ENCODE peak calls at places on chromosomes 12 and 14, in eight cellular contexts. O is heart left ventricle, Q is dorsolateral prefrontal cortex, C is astrocyte of the spinal cord, J is HL-60, H is pancreas, K is neural progenitor cell, B is suprapubic skin. X is an unnamed sample.

GRCh38 chr14:63478024-63478423 is 65.2 kb downstream of the PPP2R5E start:
- DNase-seq in O (no peak), Q (no peak), C (no peak), J (no peak), H (no peak), K (no peak), B (no peak), X (no peak)

GRCh38 chr12:46177842-46178608 is 90.8 kb downstream of the SLC38A1 start:
- DNase-seq in O (no peak), Q (no peak), C (no peak), J (no peak), H (no peak), K (no peak), B (no peak), X (no peak)

GRCh38 chr14:35818346-35819115 is 7.6 kb upstream of the BRMS1L start:
- DNase-seq in O (no peak), Q (no peak), C (peak; percentile 55), J (peak; percentile 39), H (no peak), K (peak; percentile 50), B (no peak), X (peak; percentile 25)

GRCh38 chr12:66164349-66164821 is 5.4 kb downstream of the TMBIM4 start:
- DNase-seq in O (no peak), Q (no peak), C (peak; percentile 34), J (no peak), H (no peak), K (no peak), B (no peak), X (no peak)

GRCh38 chr12:1797011-1797901 is 23.1 kb upstream of the LRTM2 start:
- DNase-seq in O (peak; percentile 72), Q (no peak), C (no peak), J (peak; percentile 79), H (peak; percentile 59), K (no peak), B (peak; percentile 88), X (no peak)

GRCh38 chr12:6358886-6359285 is 16.5 kb downstream of the SCNN1A start:
- DNase-seq in O (no peak), Q (no peak), C (no peak), J (peak; percentile 80), H (no peak), K (no peak), B (no peak), X (no peak)

GRCh38 chr14:80485764-80486163 is 274.5 kb upstream of the DIO2 start:
- DNase-seq in O (no peak), Q (no peak), C (no peak), J (no peak), H (no peak), K (no peak), B (no peak), X (no peak)

GRCh38 chr12:49543914-49544815 is 5.3 kb downstream of the KCNH3 start:
- DNase-seq in O (no peak), Q (peak; percentile 67), C (no peak), J (no peak), H (no peak), K (no peak), B (no peak), X (no peak)

GRCh38 chr12:14928946-14929345 is 9.4 kb downstream of the ERP27 start:
- DNase-seq in O (no peak), Q (no peak), C (no peak), J (no peak), H (no peak), K (no peak), B (no peak), X (peak; percentile 83)

GRCh38 chr14:89953602-89954001 is 928 bp downstream of the EFCAB11 start:
- DNase-seq in O (no peak), Q (no peak), C (no peak), J (no peak), H (no peak), K (no peak), B (no peak), X (no peak)
- H3K4me3 ChIP-seq in O (peak overlapping the region; percentile 85), Q (peak overlapping the region; percentile 93), C (peak overlapping the region; percentile 74), J (peak overlapping the region; percentile 84), H (no peak overlapping the region), K (peak overlapping the region; percentile 90), B (peak overlapping the region; percentile 82), X (peak overlapping the region; percentile 79)

GRCh38 chr14:21102472-21103164 is 1.8 kb downstream of the TMEM253 start:
- DNase-seq in O (no peak), Q (no peak), C (no peak), J (no peak), H (no peak), K (peak; percentile 34), B (no peak), X (no peak)

GRCh38 chr14:21105095-21105494 is 4.2 kb downstream of the TMEM253 start:
- DNase-seq in O (no peak), Q (no peak), C (no peak), J (no peak), H (no peak), K (no peak), B (no peak), X (no peak)

GRCh38 chr14:21103165-21103709 is 2.4 kb downstream of the TMEM253 start:
- DNase-seq in O (no peak), Q (no peak), C (no peak), J (no peak), H (no peak), K (no peak), B (no peak), X (no peak)

GRCh38 chr14:21104448-21105060 is 3.7 kb downstream of the TMEM253 start:
- DNase-seq in O (peak; percentile 76), Q (peak; percentile 87), C (peak; percentile 83), J (peak; percentile 76), H (peak; percentile 75), K (peak; percentile 85), B (no peak), X (peak; percentile 52)

DNA sequence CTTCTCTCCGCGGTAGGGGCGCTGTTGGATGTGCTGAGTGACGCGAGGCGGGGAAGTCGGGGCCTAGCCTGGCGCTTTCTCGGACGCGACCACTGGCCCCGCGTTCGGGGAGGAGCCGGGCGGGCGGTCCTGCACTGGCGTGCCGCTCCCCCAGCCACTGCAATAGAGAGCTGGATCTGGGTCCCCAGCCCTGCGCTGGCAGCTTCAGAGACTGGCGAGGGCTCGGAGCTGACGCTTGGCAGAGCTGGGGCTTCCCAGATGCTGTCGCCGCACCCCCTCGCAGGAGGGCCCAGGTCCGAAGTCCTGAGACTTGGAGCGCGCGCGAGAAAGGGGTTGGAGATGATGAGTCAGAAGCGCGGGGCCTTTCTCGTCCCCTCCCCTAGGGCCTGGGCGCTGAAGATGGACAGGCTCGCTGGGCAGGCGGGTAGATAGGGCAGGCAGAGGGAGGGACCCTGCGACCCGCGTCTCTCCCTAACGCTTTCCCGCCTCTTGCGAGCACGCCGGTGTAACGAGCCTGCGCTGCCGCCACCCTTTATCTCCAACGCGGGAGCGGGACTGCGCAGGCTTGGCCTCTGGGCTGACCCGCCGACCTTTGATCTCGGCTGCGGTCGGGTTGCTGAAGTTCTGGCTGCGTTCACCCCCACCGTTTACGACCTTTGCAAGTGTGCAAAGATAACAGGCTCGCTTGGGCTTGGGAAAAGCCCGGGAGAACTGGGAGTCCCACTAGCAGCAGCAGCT is 3.0 kb downstream of the TMEM253 start:
- DNase-seq in O (peak; percentile 97), Q (peak; percentile 99), C (peak; percentile 97), J (peak; percentile 98), H (peak; percentile 93), K (peak; percentile 98), B (peak; percentile 98), X (peak; percentile 91)
- TF ChIP-seq CTCF in O (peak; percentile 73), Q (peak; percentile 60), C (peak; percentile 77), J (peak; percentile 63), H (peak; percentile 57), K (peak; percentile 70), B (peak; percentile 87), X (peak; percentile 92)

GRCh38 chr12:68317047-68317667 is 15.0 kb downstream of the MDM1 start:
- DNase-seq in O (peak; percentile 31), Q (no peak), C (peak; percentile 70), J (peak; percentile 41), H (no peak), K (peak; percentile 66), B (no peak), X (no peak)

GRCh38 chr12:68321140-68321539 is 11.0 kb downstream of the MDM1 start:
- DNase-seq in O (no peak), Q (no peak), C (no peak), J (no peak), H (no peak), K (no peak), B (no peak), X (no peak)

GRCh38 chr12:68324531-68324930 is 7.6 kb downstream of the MDM1 start:
- DNase-seq in O (no peak), Q (no peak), C (no peak), J (no peak), H (no peak), K (no peak), B (no peak), X (no peak)

GRCh38 chr12:68319988-68320623 is 12.1 kb downstream of the MDM1 start:
- DNase-seq in O (no peak), Q (no peak), C (peak; percentile 51), J (no peak), H (no peak), K (no peak), B (no peak), X (no peak)
- H3K4me3 ChIP-seq in O (no peak overlapping the region), Q (no peak overlapping the region), C (no peak overlapping the region), J (no peak overlapping the region), H (no peak overlapping the region), K (no peak overlapping the region), B (no peak overlapping the region), X (no peak overlapping the region)

DNA sequence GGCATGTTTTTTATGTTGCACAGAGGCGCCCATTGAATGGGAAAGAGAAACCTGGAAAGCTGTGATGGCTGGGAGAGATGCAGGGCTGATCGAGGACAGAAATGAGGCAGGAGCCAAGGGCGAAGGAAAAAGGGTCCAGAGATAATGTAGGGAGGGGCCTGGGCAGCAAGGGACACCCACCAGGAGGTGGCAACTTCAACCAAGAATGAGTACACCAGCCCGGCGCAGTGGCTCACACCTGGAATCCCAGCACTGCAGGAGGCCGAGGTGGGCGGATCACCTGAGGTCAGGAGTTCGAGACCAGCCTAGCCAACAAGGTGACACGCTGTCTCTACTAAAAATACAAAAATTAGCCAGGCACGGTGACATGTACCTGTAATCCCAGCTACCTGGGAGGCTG is 4.0 kb downstream of the SSH1 start:
- DNase-seq in O (no peak), Q (no peak), C (no peak), J (no peak), H (no peak), K (no peak), B (no peak), X (no peak)
- TF ChIP-seq CTCF in O (no peak), Q (no peak), C (no peak), J (no peak), H (no peak), K (no peak), B (no peak), X (no peak)

DNA sequence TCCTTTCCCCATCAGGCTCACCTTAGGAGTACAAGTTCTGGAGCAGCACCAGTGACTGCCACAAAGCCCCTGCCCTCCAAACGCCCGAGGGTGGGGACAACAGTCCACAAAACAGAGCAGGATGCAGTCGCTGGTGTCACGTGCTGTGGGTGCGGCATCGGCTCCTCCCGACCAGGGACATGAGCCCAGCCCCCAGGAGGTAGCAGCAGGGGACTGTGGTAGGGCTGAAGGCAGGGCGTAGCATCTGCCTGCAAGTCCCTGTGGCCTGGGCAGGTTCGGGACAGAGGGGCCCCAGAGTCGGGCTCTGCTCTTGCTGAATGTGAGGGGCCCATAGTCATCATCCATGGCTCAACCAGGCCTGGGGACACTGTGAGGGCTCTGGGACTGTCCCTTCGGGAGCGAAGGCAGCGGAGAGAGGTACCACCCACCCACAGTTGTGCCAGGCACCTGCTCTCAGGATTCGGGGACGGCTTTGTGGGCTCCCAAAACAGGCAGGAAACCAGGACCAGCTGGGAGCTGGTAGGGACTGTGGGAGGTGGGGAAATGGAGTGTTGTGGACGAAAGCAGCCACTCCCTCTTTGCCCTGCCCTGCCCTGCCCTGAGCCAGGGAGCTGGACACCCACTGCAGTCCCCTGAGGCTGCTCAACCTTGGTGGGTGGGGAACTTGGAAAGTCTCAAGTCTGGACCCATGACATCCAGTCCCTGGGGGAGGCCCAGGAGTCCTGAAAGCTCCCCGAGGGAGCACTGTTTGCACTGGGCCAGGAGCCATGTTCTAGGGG is 30.7 kb downstream of the FBRSL1 start:
- DNase-seq in O (no peak), Q (no peak), C (no peak), J (no peak), H (no peak), K (no peak), B (no peak), X (no peak)
- H3K4me3 ChIP-seq in O (no peak overlapping the region), Q (no peak overlapping the region), C (no peak overlapping the region), J (no peak overlapping the region), H (no peak overlapping the region), K (no peak overlapping the region), B (no peak overlapping the region), X (no peak overlapping the region)